ENCODE peak calls at places on chromosome 15, in four cellular contexts. N is psoas muscle, M is HCT116, Z is pancreas. T is an unnamed sample.
A peak's percentile ranks its signal among the peaks of the same experiment; 100 is the strongest.

GRCh38 chr15:77713281-77713680 is 80.6 kb upstream of the LINGO1 start:
- DNase-seq in M (no peak), Z (no peak), N (no peak), T (no peak)

GRCh38 chr15:101152914-101153313 is 98.9 kb downstream of the CHSY1 start:
- DNase-seq in Z (no peak), N (no peak), M (no peak), T (peak; percentile 11)

GRCh38 chr15:87477759-87478687 is 778.5 kb downstream of the NTRK3 start:
- DNase-seq in N (no peak), M (no peak), Z (peak; percentile 21), T (no peak)

GRCh38 chr15:43211336-43211735 is 9.5 kb downstream of the EPB42 start:
- DNase-seq in Z (no peak), M (no peak), N (no peak), T (no peak)

GRCh38 chr15:88428805-88429605 is 38.2 kb downstream of the MRPL46 start:
- DNase-seq in M (no peak), Z (no peak), N (no peak), T (no peak)

GRCh38 chr15:76576526-76577279 is 240.1 kb downstream of the ISL2 start:
- DNase-seq in N (peak; percentile 55), Z (peak; percentile 49), M (no peak), T (no peak)

GRCh38 chr15:61558172-61559146 is 329.4 kb upstream of the RORA start:
- DNase-seq in Z (no peak), M (no peak), N (no peak), T (no peak)

GRCh38 chr15:69919816-69920215 is 177.9 kb downstream of the TLE3 start:
- DNase-seq in Z (no peak), M (no peak), N (no peak), T (peak; percentile 28)

GRCh38 chr15:96889734-96890480 is 559.4 kb downstream of the NR2F2 start:
- DNase-seq in Z (no peak), N (no peak), M (no peak), T (no peak)

GRCh38 chr15:67999320-68000100 is 54.6 kb upstream of the PIAS1 start:
- DNase-seq in M (no peak), N (no peak), Z (no peak), T (no peak)

GRCh38 chr15:49135342-49135857 is 20.0 kb downstream of the COPS2 start:
- DNase-seq in M (no peak), N (no peak), Z (no peak), T (no peak)

GRCh38 chr15:70252936-70253280 is 155.2 kb upstream of the TLE3 start:
- DNase-seq in N (peak; percentile 33), M (no peak), Z (no peak), T (no peak)

GRCh38 chr15:57537072-57537471 is 54.6 kb upstream of the MYZAP start:
- DNase-seq in M (peak; percentile 10), Z (peak; percentile 78), N (no peak), T (no peak)

GRCh38 chr15:80991446-80991845 is 1.8 kb upstream of the MESD start:
- DNase-seq in M (no peak), Z (no peak), N (peak; percentile 73), T (no peak)

GRCh38 chr15:63246691-63247464 is 30.5 kb upstream of the APH1B start:
- DNase-seq in Z (no peak), M (no peak), N (no peak), T (peak; percentile 61)

GRCh38 chr15:61185759-61186158 is 43.3 kb downstream of the RORA start:
- DNase-seq in N (no peak), M (no peak), Z (no peak), T (no peak)

GRCh38 chr15:61831505-61831921 is 228.7 kb downstream of the VPS13C start:
- DNase-seq in N (no peak), Z (no peak), M (no peak), T (no peak)

GRCh38 chr15:75211436-75212199 is 9.9 kb downstream of the C15orf39 start:
- DNase-seq in M (no peak), Z (no peak), N (no peak), T (no peak)

GRCh38 chr15:71189723-71190122 is 74.5 kb downstream of the THSD4 start:
- DNase-seq in N (no peak), Z (no peak), M (no peak), T (no peak)

GRCh38 chr15:69305204-69305931 is 6.7 kb downstream of the PAQR5 start:
- DNase-seq in Z (no peak), M (peak; percentile 74), N (no peak), T (no peak)

GRCh38 chr15:64502537-64502936 is 42.2 kb downstream of the ZNF609 start:
- DNase-seq in M (no peak), N (no peak), Z (no peak), T (no peak)

GRCh38 chr15:43274136-43274535 is 7.4 kb upstream of the TGM5 start:
- DNase-seq in Z (peak; percentile 70), N (peak; percentile 96), M (no peak), T (no peak)

GRCh38 chr15:48250640-48251076 is 44.6 kb downstream of the SLC12A1 start:
- DNase-seq in M (peak; percentile 51), Z (no peak), N (no peak), T (peak; percentile 67)

GRCh38 chr15:84605225-84605882 is 4.5 kb downstream of the ZSCAN2 start:
- DNase-seq in Z (no peak), M (no peak), N (no peak), T (no peak)

GRCh38 chr15:43440721-43441281 is 52.2 kb downstream of the TP53BP1 start:
- DNase-seq in M (peak; percentile 62), Z (no peak), N (no peak), T (peak; percentile 66)

GRCh38 chr15:52068004-52068403 is 44.6 kb downstream of the BCL2L10 start:
- DNase-seq in M (no peak), Z (no peak), N (no peak), T (no peak)
- H3K4me1 ChIP-seq in M (no peaks in the 10 kb centered on the region), Z (no peaks in the 10 kb centered on the region), N (no peaks in the 10 kb centered on the region), T (no peaks in the 10 kb centered on the region)

GRCh38 chr15:52788099-52788986 is 1.8 kb downstream of the ONECUT1 start:
- DNase-seq in Z (peak; percentile 52), N (no peak), M (no peak), T (no peak)

GRCh38 chr15:52787549-52788098 is 2.5 kb downstream of the ONECUT1 start:
- DNase-seq in M (no peak), Z (peak; percentile 54), N (no peak), T (no peak)

GRCh38 chr15:52786436-52787122 is 3.6 kb downstream of the ONECUT1 start:
- DNase-seq in N (no peak), M (no peak), Z (peak; percentile 63), T (no peak)

GRCh38 chr15:52785672-52786406 is 4.3 kb downstream of the ONECUT1 start:
- DNase-seq in N (no peak), Z (peak; percentile 74), M (no peak), T (no peak)

DNA sequence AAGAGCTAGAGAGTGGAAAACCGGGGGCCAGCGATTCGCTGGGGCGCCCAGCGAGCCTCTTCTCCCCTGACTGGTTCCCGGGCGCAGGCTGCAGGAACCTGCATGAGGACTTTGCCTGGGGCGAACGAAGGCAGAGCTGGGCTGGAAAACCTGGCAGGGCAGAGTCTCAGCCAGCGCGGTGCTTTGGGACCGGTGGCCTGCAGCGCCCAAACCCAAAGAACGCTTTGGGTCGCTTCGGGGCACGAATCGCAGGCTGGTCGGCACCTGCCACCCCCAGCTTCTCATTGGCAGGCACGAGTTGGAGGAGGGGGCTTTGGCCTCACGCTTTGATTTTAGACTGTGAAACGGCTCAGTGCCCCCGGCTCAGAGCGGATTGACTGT is 3.0 kb downstream of the ONECUT1 start:
- DNase-seq in Z (no peak), M (no peak), N (no peak), T (no peak)
- H3K9me3 ChIP-seq in Z (no peaks in the 10 kb centered on the region), M (no peaks in the 10 kb centered on the region), N (no peaks in the 10 kb centered on the region), T (no peaks in the 10 kb centered on the region)

GRCh38 chr15:73691398-73691797 is 7.2 kb downstream of the CD276 start:
- DNase-seq in Z (no peak), M (no peak), N (peak; percentile 79), T (peak; percentile 79)
- H3K4me1 ChIP-seq in Z (peaks cover 4% of the 10 kb centered on the region), M (peaks cover 54% of the 10 kb centered on the region), N (peaks cover 53% of the 10 kb centered on the region), T (peaks cover 12% of the 10 kb centered on the region)

GRCh38 chr15:45473068-45473467 is 49.5 kb downstream of the SLC30A4 start:
- DNase-seq in N (no peak), Z (no peak), M (no peak), T (no peak)
- H3K9me3 ChIP-seq in N (no peaks in the 10 kb centered on the region), Z (no peaks in the 10 kb centered on the region), M (no peaks in the 10 kb centered on the region), T (no peaks in the 10 kb centered on the region)

GRCh38 chr15:31308185-31308639 is 18.4 kb upstream of the KLF13 start:
- DNase-seq in N (no peak), M (no peak), Z (no peak), T (no peak)
- H3K4me1 ChIP-seq in N (no peaks in the 10 kb centered on the region), M (peaks cover 5% of the 10 kb centered on the region), Z (no peaks in the 10 kb centered on the region), T (peaks cover 31% of the 10 kb centered on the region)

T was measured in HAP-1.